ENCODE peak calls at places on chromosomes 5 and 9, in five cellular contexts. A is tibial nerve; T is prostate gland; H is CD4-positive, alpha-beta T cell; K is sigmoid colon. W is an unnamed sample.

GRCh38 chr9:133122935-133123611 is 2.0 kb upstream of the RALGDS start:
- DNase-seq in T (no peak), H (no peak), K (peak), A (no peak), W (no peak)

GRCh38 chr9:110028281-110029075 is 179.5 kb downstream of the C9orf152 start:
- DNase-seq in T (no peak), H (no peak), A (no peak), K (no peak), W (no peak)

GRCh38 chr9:9625248-9625647 is 987.6 kb downstream of the PTPRD start:
- DNase-seq in K (no peak), T (no peak), H (no peak), A (no peak), W (no peak)

GRCh38 chr9:91659529-91660294 is 236.1 kb upstream of the NFIL3 start:
- DNase-seq in A (no peak), T (peak), H (no peak), K (no peak), W (peak)

GRCh38 chr5:168317521-168318147 is 26.2 kb downstream of the WWC1 start:
- DNase-seq in K (no peak), T (no peak), H (no peak), A (no peak), W (peak)

GRCh38 chr5:1252681-1253080 is 27.5 kb downstream of the SLC6A18 start:
- DNase-seq in H (no peak), T (no peak), K (no peak), A (no peak), W (no peak)

GRCh38 chr5:1959911-1960581 is 77.3 kb upstream of the IRX4 start:
- DNase-seq in H (no peak), K (no peak), A (no peak), T (no peak), W (no peak)

GRCh38 chr5:157855404-157855994 is 3.4 kb downstream of the CLINT1 start:
- DNase-seq in K (peak), A (no peak), T (peak), H (no peak), W (peak)

GRCh38 chr5:116531635-116532034 is 43.0 kb downstream of the SEMA6A start:
- DNase-seq in T (no peak), K (no peak), A (no peak), H (no peak), W (no peak)

GRCh38 chr9:21030389-21031035 is 928 bp downstream of the HACD4 start:
- DNase-seq in H (no peak), K (no peak), T (no peak), A (no peak), W (no peak)

GRCh38 chr9:127634698-127635097 is 22.6 kb downstream of the STXBP1 start:
- DNase-seq in A (no peak), K (no peak), T (no peak), H (no peak), W (no peak)

GRCh38 chr5:36888303-36888702 is 11.7 kb downstream of the NIPBL start:
- DNase-seq in K (no peak), A (no peak), H (no peak), T (no peak), W (no peak)

GRCh38 chr5:122753500-122753899 is 21.4 kb upstream of the SNX2 start:
- DNase-seq in H (no peak), K (no peak), A (no peak), T (no peak), W (no peak)

GRCh38 chr9:84652496-84653081 is 16.9 kb upstream of the NTRK2 start:
- DNase-seq in T (no peak), H (no peak), A (no peak), K (no peak), W (no peak)

GRCh38 chr5:95422842-95423241 is 31.7 kb downstream of the FAM81B start:
- DNase-seq in K (no peak), T (no peak), A (no peak), H (no peak), W (no peak)

GRCh38 chr5:141835928-141836667 is 42.1 kb downstream of the PCDH1 start:
- DNase-seq in H (no peak), A (no peak), T (no peak), K (no peak), W (no peak)

GRCh38 chr5:56358703-56359428 is 125.7 kb upstream of the ANKRD55 start:
- DNase-seq in K (no peak), A (no peak), H (no peak), T (no peak), W (no peak)

GRCh38 chr5:139446956-139447779 is 7.8 kb upstream of the DNAJC18 start:
- DNase-seq in T (no peak), H (no peak), A (no peak), K (no peak), W (no peak)

GRCh38 chr5:112691341-112691685 is 46.4 kb upstream of the APC start:
- DNase-seq in A (no peak), H (no peak), T (no peak), K (no peak), W (no peak)

GRCh38 chr9:38414040-38414723 is 10.1 kb downstream of the IGFBPL1 start:
- DNase-seq in K (peak), A (no peak), T (no peak), H (no peak), W (no peak)

GRCh38 chr9:117715411-117715989 is 11.3 kb downstream of the TLR4 start:
- DNase-seq in K (no peak), A (no peak), T (no peak), H (no peak), W (no peak)

GRCh38 chr5:138545919-138546562 is 3.0 kb upstream of the ETF1 start:
- DNase-seq in H (no peak), T (no peak), K (no peak), A (no peak), W (no peak)

GRCh38 chr9:128027166-128027539 is 40.0 kb downstream of the NAIF1 start:
- DNase-seq in T (no peak), A (no peak), H (peak), K (no peak), W (no peak)

GRCh38 chr5:135526924-135527323 is 8.8 kb downstream of the NEUROG1 start:
- DNase-seq in K (no peak), H (no peak), T (no peak), A (no peak), W (no peak)

GRCh38 chr5:148482196-148482595 is 98.4 kb downstream of the FBXO38 start:
- DNase-seq in A (no peak), T (no peak), K (no peak), H (no peak), W (no peak)

GRCh38 chr5:98721231-98721928 is 52.1 kb upstream of the RGMB start:
- DNase-seq in T (no peak), A (no peak), K (no peak), H (no peak), W (no peak)

GRCh38 chr5:112653638-112654037 is 84.0 kb upstream of the APC start:
- DNase-seq in A (no peak), K (no peak), T (no peak), H (no peak), W (no peak)

GRCh38 chr5:78824826-78825225 is 160.3 kb downstream of the ARSB start:
- DNase-seq in K (no peak), A (no peak), H (no peak), T (no peak), W (no peak)

GRCh38 chr9:107137495-107138202 is 145.4 kb upstream of the RAD23B start:
- DNase-seq in T (no peak), K (no peak), A (no peak), H (no peak), W (no peak)

GRCh38 chr5:57841671-57842375 is 359.2 kb upstream of the ACTBL2 start:
- DNase-seq in K (no peak), H (no peak), T (no peak), A (no peak), W (peak)

GRCh38 chr9:76691761-76692313 is 72.4 kb upstream of the PCA3 start:
- DNase-seq in K (no peak), T (no peak), H (no peak), A (no peak), W (no peak)

GRCh38 chr9:88567870-88568269 is 32.9 kb downstream of the NXNL2 start:
- DNase-seq in A (no peak), K (no peak), T (no peak), H (no peak), W (no peak)

GRCh38 chr5:10138385-10139057 is 111.2 kb downstream of the ATPSCKMT start:
- DNase-seq in A (no peak), T (peak), K (no peak), H (no peak), W (no peak)

GRCh38 chr9:83392228-83392627 is 146.0 kb downstream of the FRMD3 start:
- DNase-seq in H (no peak), T (no peak), A (no peak), K (no peak), W (no peak)

GRCh38 chr5:137201876-137202275 is 297.2 kb downstream of the SPOCK1 start:
- DNase-seq in A (no peak), T (no peak), H (no peak), K (peak), W (no peak)

GRCh38 chr9:78786794-78787193 is 489.9 kb downstream of the PSAT1 start:
- DNase-seq in T (no peak), K (no peak), H (no peak), A (no peak), W (no peak)

GRCh38 chr5:98769256-98770157 is 4.0 kb upstream of the RGMB start:
- DNase-seq in T (no peak), A (no peak), K (peak), H (no peak), W (peak)

DNA sequence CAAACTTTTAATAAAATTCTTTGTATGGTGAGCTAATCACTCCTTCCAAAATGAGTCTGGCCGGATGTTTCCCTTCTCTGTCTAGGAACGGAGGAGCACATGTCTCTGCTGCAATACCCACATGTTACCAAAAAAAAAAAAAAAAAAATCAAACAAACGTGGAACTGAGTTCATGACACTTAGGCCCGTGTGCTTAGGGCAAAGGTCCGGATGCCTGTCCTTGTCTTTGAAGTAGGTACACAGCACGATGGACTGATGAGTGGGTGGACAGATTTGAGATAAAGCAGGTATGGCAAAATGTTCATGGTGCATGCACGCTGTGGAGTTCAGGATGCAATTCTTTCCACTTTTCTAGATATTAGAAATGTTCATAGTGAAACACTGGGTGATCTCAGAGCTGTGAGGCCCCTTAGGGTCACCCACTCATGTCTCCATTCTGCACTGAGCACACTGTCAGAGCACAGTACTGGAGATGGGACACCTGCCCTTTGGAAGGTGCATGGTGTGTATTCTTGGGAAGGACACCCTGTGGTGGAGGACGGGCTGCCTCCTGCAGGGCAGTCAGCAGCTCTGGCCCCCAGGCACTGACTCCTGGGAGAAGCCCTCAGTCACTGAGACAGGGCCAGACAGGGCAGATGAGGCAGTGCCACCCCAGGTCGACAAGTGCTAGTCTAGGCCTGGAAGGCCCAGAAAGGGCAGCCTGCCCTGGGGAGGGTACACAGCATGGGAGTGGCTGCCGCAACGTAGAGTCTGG is 43.6 kb downstream of the GADD45G start:
- DNase-seq in T (no peak), K (peak), H (no peak), A (no peak), W (no peak)
- H3K27ac ChIP-seq in T (peak), K (no peak), H (no peak), A (no peak), W (no peak)

GRCh38 chr5:173917788-173918786 is 29.9 kb downstream of the CPEB4 start:
- DNase-seq in A (no peak), H (peak), T (peak), K (peak), W (peak)
- TF ChIP-seq CTCF in A (no peak), H (no peak), T (no peak), K (no peak), W (no peak)

DNA sequence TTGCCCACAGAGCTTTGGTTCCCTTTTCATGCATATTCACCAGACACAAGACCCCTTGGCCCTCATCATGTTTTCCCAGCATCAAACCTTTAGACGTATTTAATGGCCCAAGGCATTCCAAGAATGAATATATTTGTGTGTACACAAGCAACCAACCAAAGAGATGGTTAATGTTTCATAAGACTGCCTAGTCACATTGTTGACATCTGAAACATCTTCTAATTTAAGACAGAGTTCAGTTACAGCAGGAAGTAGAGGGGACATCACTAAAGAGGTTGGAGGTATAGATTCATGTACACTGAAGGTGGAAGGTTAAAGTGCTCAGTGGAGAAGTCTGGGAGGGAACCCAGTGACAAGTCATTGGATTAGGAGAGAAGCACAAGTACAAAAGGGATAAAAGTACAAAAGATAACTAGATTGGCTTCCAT is 49.1 kb downstream of the SUSD1 start:
- DNase-seq in H (no peak), K (no peak), T (no peak), A (no peak), W (no peak)
- H3K27ac ChIP-seq in H (no peak), K (no peak), T (no peak), A (no peak), W (no peak)

DNA sequence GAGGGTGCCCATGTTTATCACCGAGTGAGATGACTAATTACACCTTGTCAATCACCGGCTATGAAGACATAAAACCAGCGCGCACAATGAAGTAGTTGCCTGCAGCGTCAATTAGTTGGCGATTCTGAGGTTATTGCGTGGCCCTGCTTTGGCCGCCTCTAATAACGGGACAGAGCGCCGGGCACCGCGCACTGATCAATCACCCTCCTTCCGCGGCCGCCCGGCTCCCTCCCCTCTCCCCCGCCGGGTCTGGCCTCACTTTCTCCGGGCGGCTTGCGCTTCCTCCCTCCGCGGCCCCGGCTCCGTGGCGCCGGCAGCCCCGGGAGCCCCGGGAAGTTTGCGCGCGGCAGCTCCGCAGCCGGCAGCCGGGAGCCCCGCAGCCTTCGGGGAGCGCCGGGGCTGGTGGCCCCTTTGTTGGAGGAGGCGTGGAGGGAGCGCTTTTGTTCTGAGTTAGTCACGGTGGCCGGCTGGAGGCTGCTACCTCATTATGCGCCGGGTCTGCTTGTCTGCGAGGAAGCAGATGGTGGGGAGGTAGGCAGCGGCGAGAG is 3.2 kb upstream of the LHX2 start:
- DNase-seq in K (no peak), T (no peak), A (no peak), H (no peak), W (no peak)
- TF ChIP-seq CTCF in K (no peak), T (no peak), A (no peak), H (no peak), W (no peak)

GRCh38 chr9:33942471-33943083 is 106.1 kb downstream of the UBAP2 start:
- DNase-seq in A (no peak), H (no peak), K (no peak), T (no peak), W (peak)

GRCh38 chr9:33934188-33934878 is 114.4 kb downstream of the UBAP2 start:
- DNase-seq in K (no peak), H (no peak), T (no peak), A (no peak), W (no peak)

GRCh38 chr9:33943389-33943788 is 105.3 kb downstream of the UBAP2 start:
- DNase-seq in A (no peak), K (no peak), T (no peak), H (no peak), W (no peak)

DNA sequence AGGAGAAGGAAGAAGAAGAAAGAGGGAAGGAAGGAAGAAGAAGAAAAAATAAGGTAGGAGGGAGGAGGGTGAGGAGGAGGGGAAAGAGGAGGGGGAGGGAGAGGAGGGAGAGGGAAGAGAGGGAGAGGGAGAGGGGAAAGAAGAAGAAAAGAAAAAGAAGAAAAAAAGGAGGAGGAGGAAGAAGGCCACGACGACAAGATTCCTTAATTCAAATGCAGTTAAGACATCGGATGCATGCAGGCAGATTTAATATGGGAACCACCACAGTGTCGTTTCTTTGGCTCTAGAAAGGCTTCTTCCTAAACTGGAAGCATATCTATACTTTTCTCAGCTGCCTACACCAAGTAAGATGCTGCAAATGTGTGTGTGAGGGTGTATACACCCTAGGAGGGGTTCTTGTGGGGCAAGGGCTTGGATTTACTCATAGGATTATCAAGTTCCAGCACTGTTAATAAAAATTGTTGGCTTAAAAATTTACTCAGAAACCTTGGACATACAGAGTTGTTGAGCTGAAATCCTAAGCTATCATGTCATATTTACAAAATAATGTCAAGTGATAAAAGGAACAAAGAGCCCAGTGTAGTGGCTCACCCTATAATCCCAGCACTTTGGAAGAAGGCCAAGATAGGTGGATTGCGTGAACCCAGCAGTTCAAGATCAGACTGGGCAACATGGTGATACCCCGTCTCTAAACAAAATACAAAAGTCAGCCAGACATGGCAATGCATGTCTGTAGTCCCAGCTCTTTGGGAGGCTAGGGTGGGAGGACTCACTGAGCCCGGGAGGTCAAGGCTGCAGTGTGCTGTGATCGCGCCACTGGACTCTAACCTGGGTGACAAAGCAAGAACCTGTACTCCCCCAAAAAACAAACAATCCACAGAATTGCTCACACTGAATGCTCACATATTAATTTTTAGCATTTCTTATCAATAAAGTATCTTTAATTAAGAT is 108.5 kb downstream of the UBAP2 start:
- DNase-seq in A (no peak), H (no peak), T (no peak), K (no peak), W (no peak)
- H3K27ac ChIP-seq in A (peak), H (no peak), T (no peak), K (no peak), W (no peak)

DNA sequence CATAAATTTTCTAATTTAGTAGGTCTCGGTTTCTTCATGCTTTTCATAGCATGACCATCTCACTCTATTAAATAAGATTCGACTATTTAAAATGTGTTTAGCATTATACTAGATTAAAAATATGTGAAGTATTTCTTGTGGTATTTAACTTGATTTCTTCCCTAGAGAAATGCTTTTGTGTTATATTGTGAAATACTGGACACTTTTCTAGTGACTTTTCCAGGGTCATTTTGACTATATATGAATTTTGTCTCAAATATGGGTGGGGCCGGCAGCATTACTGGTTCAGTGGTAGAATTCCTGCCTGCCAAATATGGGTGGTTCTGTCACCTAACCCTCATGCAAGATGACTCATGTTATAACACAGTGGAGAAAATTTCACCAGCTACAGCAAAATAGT is 189.5 kb upstream of the SGCD start:
- DNase-seq in T (no peak), A (no peak), H (no peak), K (no peak), W (no peak)
- TF ChIP-seq CTCF in T (no peak), A (no peak), H (no peak), K (no peak), W (no peak)

GRCh38 chr5:92017786-92018185 is 634.7 kb upstream of the ARRDC3 start:
- DNase-seq in K (no peak), H (no peak), A (no peak), T (no peak), W (peak)

GRCh38 chr5:92022414-92022813 is 639.3 kb upstream of the ARRDC3 start:
- DNase-seq in K (no peak), A (no peak), T (no peak), H (no peak), W (no peak)

DNA sequence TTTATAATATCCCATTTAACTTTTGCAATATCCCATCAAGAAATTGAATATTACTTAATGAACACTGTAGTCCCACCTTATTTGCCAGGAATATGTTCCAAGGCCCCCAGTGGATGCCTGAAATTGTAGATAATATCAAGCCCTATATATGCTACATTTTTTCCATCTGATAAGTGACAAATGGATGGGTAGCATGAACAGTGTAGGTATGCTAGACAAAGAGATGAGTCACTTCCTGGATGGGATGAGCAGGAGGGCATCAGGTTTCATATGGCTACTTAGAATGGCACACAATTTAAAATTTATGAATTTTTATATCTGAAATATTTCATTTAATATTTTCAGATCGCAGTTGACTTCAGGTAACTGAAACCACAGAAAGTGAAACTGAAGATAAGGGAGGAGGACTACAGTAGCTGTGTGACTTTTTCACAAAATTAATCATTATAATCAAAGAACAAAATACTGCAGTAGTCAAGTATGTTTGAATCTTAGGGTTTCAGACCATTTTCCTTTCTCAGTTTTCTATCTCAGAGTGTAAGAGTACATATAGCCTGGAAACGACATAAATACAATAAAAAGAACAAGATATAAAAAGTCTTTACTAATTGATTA is 636.4 kb upstream of the ARRDC3 start:
- DNase-seq in A (no peak), K (no peak), T (no peak), H (no peak), W (no peak)
- H3K27ac ChIP-seq in A (no peak), K (no peak), T (no peak), H (no peak), W (no peak)

W was measured in AG04450.